ENCODE peak calls at places on chromosomes 5 and 9, in five cellular contexts. N, H, Z, K and Y are unnamed samples.

GRCh38 chr5:74517700-74518099 is 122.8 kb downstream of the ENC1 start:
- DNase-seq in H (peak), N (no peak), Z (no peak), K (peak), Y (peak)

GRCh38 chr9:134662143-134662876 is 20.7 kb downstream of the COL5A1 start:
- DNase-seq in N (no peak), Z (no peak), H (peak), K (peak), Y (peak)

GRCh38 chr9:133994359-133995011 is 2.4 kb upstream of the VAV2 start:
- DNase-seq in H (peak), Z (peak), N (peak), K (peak), Y (peak)

GRCh38 chr9:124215956-124216355 is 41.8 kb upstream of the NEK6 start:
- DNase-seq in N (no peak), Z (no peak), K (no peak), H (no peak), Y (no peak)

GRCh38 chr9:27715651-27716050 is 142.4 kb upstream of the C9orf72 start:
- DNase-seq in K (no peak), Z (no peak), N (no peak), H (no peak), Y (no peak)

GRCh38 chr9:96574931-96575351 is 44.7 kb downstream of the CDC14B start:
- DNase-seq in H (no peak), Z (no peak), K (no peak), N (no peak), Y (no peak)

GRCh38 chr5:103883143-103883542 is 320.6 kb upstream of the NUDT12 start:
- DNase-seq in H (no peak), Z (no peak), N (no peak), K (no peak), Y (no peak)

GRCh38 chr5:181109489-181110013 is 21.4 kb downstream of the OR2V1 start:
- DNase-seq in H (no peak), K (no peak), Z (no peak), N (no peak), Y (no peak)

GRCh38 chr9:5608298-5609254 is 20.3 kb upstream of the RIC1 start:
- DNase-seq in H (no peak), N (peak), Z (peak), K (no peak), Y (peak)

GRCh38 chr5:42514759-42515158 is 91.5 kb downstream of the GHR start:
- DNase-seq in Z (peak), K (no peak), H (no peak), N (peak), Y (no peak)

GRCh38 chr9:16884952-16885513 is 14.6 kb upstream of the BNC2 start:
- DNase-seq in Z (no peak), H (peak), K (peak), N (peak), Y (peak)

DNA sequence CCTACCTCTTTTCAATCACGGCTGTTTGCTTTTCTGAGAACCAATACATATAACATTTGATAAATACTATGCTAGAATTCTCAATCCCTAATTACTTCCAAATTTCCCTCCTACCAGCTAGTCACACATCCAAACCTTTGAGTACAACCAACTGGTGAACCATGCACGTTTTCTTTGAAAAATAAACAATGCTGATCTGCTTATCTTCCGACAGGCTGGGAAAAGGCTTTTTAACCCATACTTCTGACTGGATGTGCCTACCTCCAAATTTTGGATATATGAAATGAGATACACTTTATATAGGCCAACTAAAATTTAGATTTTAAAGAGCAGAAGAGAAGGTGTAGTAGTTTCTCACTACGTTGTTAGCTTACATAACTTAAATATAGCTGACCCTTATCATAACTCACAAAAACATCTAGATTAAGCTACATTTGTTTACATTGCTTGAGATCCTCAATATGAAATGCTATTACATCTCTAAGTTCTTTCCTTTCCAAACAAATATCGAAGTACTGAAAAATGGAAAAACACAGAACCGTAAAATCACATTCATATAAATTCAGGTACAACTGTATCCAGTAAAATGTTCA is 2.1 kb downstream of the NR3C1 start:
- DNase-seq in H (no peak), Z (no peak), K (peak), N (peak), Y (peak)
- H3K4me2 ChIP-seq in H (peak), Z (peak), K (peak), N (peak), Y (peak)

GRCh38 chr9:137044042-137044441 is 1.9 kb downstream of the NPDC1 start:
- DNase-seq in H (no peak), Z (no peak), N (no peak), K (no peak), Y (no peak)
- H3K4me2 ChIP-seq in H (no peak), Z (no peak), N (no peak), K (no peak), Y (peak)

DNA sequence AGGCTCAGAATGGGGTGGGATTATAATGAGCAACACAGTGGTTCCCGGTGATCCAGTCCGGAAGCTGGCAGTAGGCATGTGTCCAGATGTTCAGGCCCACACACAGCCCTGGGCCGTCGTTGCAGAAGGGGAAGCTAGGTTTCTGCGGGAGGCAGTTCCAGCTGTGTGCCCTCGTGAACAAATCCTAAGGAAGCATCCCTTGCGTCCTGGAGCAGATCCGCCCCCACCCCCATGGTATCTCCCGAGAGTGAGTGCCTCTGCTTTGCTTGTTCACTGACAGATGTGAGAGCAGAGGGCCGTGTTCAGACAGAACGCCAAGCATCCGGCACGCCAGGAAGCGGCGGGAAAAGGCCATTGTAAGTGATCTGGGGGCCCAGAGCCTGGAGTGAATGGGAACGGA is 104.8 kb downstream of the PDE6A start:
- DNase-seq in Z (no peak), K (peak), N (no peak), H (no peak), Y (peak)
- H3K4me2 ChIP-seq in Z (no peak), K (no peak), N (no peak), H (no peak), Y (no peak)

GRCh38 chr5:157546456-157547100 is 29.0 kb downstream of the ADAM19 start:
- DNase-seq in K (peak), H (peak), Z (no peak), N (no peak), Y (peak)
- H3K4me2 ChIP-seq in K (no peak), H (no peak), Z (no peak), N (no peak), Y (no peak)

GRCh38 chr5:150517272-150518152 is 9.6 kb downstream of the NDST1 start:
- DNase-seq in N (no peak), K (peak), H (peak), Z (no peak), Y (peak)
- H3K4me2 ChIP-seq in N (no peak), K (peak), H (peak), Z (peak), Y (peak)

DNA sequence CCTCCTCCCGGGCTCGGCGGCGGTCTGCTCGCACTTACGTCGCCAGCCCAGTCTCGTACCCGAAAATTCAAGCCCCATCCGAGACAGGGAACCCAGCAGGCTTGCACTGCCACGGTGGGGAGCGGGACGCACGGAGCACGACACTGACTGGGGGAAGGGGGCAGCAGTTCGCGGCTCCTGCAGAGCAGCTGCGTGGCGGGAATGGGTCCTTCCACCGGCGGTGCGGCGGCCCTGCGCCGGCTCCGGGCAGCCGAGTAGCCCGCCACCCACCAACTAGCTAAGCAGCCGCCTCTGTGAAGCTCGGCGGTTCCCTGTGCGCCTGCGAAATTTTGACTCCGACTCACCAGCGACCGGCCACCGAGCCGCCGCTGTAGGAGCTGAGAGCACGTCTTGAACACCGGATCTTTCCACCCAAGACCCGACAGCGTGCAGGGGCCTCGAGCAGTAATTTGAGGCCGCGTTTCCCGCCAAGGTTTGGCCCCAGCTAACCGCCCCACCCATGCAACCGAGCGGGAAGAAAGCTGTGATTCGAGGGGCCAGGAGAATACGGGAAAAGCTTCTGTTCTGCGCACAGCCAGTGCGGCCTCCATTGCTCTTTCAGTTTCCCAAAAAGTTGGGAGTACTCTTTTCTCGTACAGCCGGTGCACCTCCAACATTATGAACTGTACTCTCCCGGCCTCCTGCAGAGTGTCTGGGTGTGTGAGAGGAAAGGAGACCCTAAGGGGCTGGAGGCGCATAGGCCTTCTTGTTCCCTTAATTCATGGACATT is 3.7 kb downstream of the MCIDAS start:
- DNase-seq in H (peak), Z (no peak), N (no peak), K (no peak), Y (no peak)
- H3K4me2 ChIP-seq in H (peak), Z (no peak), N (no peak), K (no peak), Y (no peak)